ENCODE peak calls at places on chromosomes 3 and 15, in five cellular contexts. F, P, Q, D and R are unnamed samples.

GRCh38 chr15:34038023-34038403 is 991 bp downstream of the AVEN start:
- DNase-seq in Q (no peak), F (no peak), P (no peak), D (no peak), R (no peak)

GRCh38 chr3:71128951-71129350 is 454.6 kb downstream of the FOXP1 start:
- DNase-seq in F (no peak), D (no peak), Q (no peak), P (peak; percentile 56), R (no peak)

GRCh38 chr15:89912145-89912673 is 543 bp downstream of the ARPIN start:
- DNase-seq in D (no peak), P (peak; percentile 22), Q (peak; percentile 74), F (no peak), R (peak; percentile 44)

GRCh38 chr3:177835008-177835407 is 637.7 kb upstream of the TBL1XR1 start:
- DNase-seq in D (peak; percentile 80), F (no peak), P (peak; percentile 93), Q (no peak), R (no peak)

GRCh38 chr3:139230391-139230790 is 113.4 kb upstream of the MRPS22 start:
- DNase-seq in P (peak; percentile 18), Q (no peak), F (no peak), D (no peak), R (no peak)

GRCh38 chr3:49397470-49397869 is 14.3 kb downstream of the RHOA start:
- DNase-seq in D (no peak), F (no peak), Q (no peak), P (peak; percentile 24), R (no peak)

GRCh38 chr15:75327005-75327404 is 8.9 kb upstream of the COMMD4 start:
- DNase-seq in P (no peak), F (no peak), Q (no peak), D (no peak), R (no peak)

GRCh38 chr3:113867506-113867905 is 28.9 kb downstream of the GRAMD1C start:
- DNase-seq in P (no peak), F (no peak), D (peak; percentile 18), Q (no peak), R (no peak)

GRCh38 chr3:175413926-175414325 is 554.8 kb downstream of the NAALADL2 start:
- DNase-seq in Q (no peak), P (no peak), F (no peak), D (no peak), R (no peak)

GRCh38 chr3:188900421-188900941 is 271.3 kb upstream of the TPRG1 start:
- DNase-seq in F (no peak), Q (no peak), D (no peak), P (peak; percentile 69), R (no peak)

GRCh38 chr15:47376190-47376589 is 341.1 kb upstream of the SEMA6D start:
- DNase-seq in F (no peak), D (no peak), P (peak; percentile 25), Q (no peak), R (no peak)

GRCh38 chr15:29410342-29410741 is 140.7 kb upstream of the NSMCE3 start:
- DNase-seq in Q (no peak), D (no peak), P (no peak), F (no peak), R (no peak)

GRCh38 chr15:85151861-85152260 is 170.2 kb downstream of the PDE8A start:
- DNase-seq in D (no peak), P (no peak), F (no peak), Q (no peak), R (no peak)

GRCh38 chr3:136109499-136109898 is 86.6 kb downstream of the MSL2 start:
- DNase-seq in F (no peak), Q (no peak), D (no peak), P (no peak), R (no peak)

GRCh38 chr3:20769430-20769829 is 583.4 kb upstream of the SGO1 start:
- DNase-seq in F (no peak), D (no peak), Q (no peak), P (no peak), R (no peak)

GRCh38 chr3:22007376-22007775 is 256.4 kb upstream of the ZNF385D start:
- DNase-seq in P (peak; percentile 2), D (no peak), Q (no peak), F (no peak), R (no peak)

DNA sequence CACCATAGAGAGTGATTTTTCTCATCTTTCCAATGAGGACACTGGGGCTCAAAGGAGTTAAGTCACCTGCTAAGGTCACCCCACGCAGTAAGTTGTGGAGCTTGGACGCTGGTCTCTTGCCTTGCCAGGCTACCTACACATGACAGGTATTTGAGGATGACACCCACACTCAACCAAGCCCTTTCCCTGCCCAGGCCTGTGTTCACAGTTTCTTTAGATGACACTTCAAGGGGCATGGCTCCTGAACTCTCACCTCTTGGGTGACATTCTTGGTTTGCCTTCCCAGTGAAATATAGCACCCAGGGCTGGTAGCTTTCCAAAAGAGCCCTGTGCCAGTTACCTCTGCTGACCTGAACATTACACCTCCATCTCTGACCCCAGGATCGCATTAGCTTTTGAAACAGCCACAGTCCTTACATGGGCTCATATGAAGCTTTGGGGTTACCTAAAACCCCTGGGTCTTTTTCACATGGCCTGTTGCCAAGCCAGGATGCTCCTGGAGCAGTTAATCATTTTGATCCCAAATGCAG is 148.0 kb downstream of the RPLP1 start:
- DNase-seq in F (no peak), Q (no peak), P (no peak), D (no peak), R (no peak)
- TF ChIP-seq CTCF in F (no peak), Q (no peak), P (no peak), D (no peak), R (no peak)

DNA sequence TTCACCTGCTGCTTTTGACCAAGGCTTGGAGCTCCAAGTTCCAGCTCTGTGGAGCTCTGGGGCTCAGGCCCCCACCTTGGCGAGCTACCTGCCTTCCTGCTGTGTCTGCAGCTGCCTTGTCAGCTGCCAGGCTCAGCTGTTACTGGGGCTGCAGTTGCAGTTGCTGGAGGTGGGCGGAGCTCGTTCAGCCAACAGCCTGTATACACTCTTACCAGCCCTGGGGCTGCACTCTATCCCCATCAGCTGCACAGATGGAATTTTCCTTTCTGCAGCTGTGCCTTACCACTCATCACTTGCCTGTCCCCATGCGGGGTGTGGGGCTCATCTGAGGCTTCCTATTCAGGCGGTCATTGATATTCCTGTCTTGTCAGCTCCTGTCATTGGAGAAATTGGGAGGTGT is 9.1 kb upstream of the SYN2 start:
- DNase-seq in D (no peak), F (no peak), P (no peak), Q (no peak), R (peak; percentile 54)
- TF ChIP-seq CTCF in D (no peak), F (no peak), P (no peak), Q (no peak), R (no peak)

GRCh38 chr15:99105516-99106341 is 849 bp downstream of the SYNM start:
- DNase-seq in Q (peak; percentile 37), P (peak; percentile 63), F (no peak), D (no peak), R (peak; percentile 81)
- TF ChIP-seq CTCF in Q (no peak), P (no peak), F (no peak), D (no peak), R (no peak)

GRCh38 chr15:51366071-51366470 is 24.6 kb downstream of the GLDN start:
- DNase-seq in F (no peak), P (no peak), Q (no peak), D (no peak), R (no peak)

GRCh38 chr15:51368307-51368706 is 26.9 kb downstream of the GLDN start:
- DNase-seq in P (no peak), Q (no peak), F (no peak), D (no peak), R (no peak)

GRCh38 chr15:51365417-51365816 is 24.0 kb downstream of the GLDN start:
- DNase-seq in D (no peak), F (no peak), P (no peak), Q (no peak), R (no peak)

GRCh38 chr15:51367322-51367976 is 26.0 kb downstream of the GLDN start:
- DNase-seq in F (no peak), P (no peak), D (no peak), Q (no peak), R (no peak)

DNA sequence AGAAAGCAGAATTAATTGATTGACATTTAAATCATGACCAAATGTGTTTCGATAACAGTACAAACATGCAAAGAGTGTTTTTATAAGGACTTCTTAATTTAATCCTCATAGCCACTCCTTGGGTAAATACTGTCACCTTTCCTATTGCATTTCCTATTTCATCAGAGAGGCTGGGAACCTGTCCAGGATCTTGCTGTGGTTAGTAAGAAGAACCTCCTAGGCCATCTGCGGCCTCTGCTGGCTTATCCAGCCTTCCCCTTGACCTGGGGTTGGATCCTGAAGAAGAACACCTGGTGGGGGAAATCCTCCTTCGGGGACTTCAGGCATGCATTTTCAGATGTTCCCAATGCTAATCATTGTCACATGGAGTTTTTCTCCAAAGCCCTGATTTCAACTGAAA is 25.5 kb downstream of the GLDN start:
- DNase-seq in D (peak; percentile 13), Q (peak; percentile 18), P (peak; percentile 84), F (no peak), R (no peak)
- TF ChIP-seq CTCF in D (no peak), Q (no peak), P (no peak), F (no peak), R (no peak)

DNA sequence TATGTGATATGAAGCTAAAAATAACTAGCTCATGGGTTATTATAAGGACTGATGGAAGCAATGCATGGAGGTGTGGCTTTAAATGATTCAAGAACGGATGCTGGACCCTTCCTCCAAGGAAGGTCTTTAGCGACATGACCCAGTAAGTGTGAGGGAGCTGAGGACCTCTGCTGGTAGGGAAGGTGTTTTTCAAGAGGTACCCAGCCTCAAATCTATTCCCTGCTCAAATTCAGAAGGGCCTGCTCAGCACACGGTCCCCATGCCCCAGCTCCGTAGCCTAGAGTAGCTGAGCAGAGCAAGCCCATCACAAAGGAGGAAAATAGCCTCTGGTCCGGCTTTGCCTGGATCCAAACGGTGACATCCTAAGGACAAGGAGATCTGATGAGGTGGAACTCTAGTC is 266.2 kb upstream of the IGF1R start:
- DNase-seq in Q (no peak), P (no peak), F (no peak), D (no peak), R (no peak)
- TF ChIP-seq CTCF in Q (no peak), P (no peak), F (no peak), D (no peak), R (no peak)

DNA sequence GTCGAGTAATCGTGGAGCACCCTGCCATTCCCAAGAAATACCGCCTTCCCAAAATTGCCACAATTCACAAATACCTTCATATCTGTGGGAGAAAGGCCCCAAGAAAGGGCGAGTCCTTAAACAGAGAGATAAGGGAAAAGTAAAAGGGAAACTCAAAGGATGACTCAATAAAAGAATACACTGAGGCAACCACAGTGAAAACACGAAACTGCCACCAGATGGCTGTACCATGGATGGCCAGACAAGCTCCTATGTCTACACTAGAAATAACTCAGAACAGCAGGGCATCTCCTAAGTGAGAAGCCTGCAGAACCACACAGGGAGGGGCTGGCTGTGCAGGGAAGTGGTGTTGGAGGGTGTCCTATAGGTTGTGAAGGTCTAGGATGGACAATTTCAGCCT is 25.0 kb downstream of the SRGAP3 start:
- DNase-seq in F (no peak), Q (no peak), P (no peak), D (no peak), R (no peak)
- TF ChIP-seq CTCF in F (no peak), Q (no peak), P (no peak), D (no peak), R (no peak)

GRCh38 chr3:123371426-123371825 is 77.5 kb downstream of the ADCY5 start:
- DNase-seq in P (no peak), Q (no peak), F (no peak), D (no peak), R (no peak)
- TF ChIP-seq CTCF in P (no peak), Q (no peak), F (no peak), D (no peak), R (no peak)